ENCODE peak calls at places on chromosomes 2 and 18, in five cellular contexts. One of them, this sample, is unnamed.

GRCh38 chr18:79775441-79776221 is 22.1 kb upstream of the KCNG2 start:
- DNase-seq in suprapubic skin: peak; percentile 70
- DNase-seq in AG10803: no peak
- DNase-seq in omental fat pad: no peak
- DNase-seq in fibroblast of mammary gland: no peak
- DNase-seq in this sample: no peak

GRCh38 chr2:26685312-26685711 is 7.2 kb upstream of the KCNK3 start:
- DNase-seq in suprapubic skin: no peak
- DNase-seq in omental fat pad: no peak
- DNase-seq in AG10803: no peak
- DNase-seq in fibroblast of mammary gland: no peak
- DNase-seq in this sample: no peak

GRCh38 chr2:96913117-96913397 is 43.2 kb upstream of the SEMA4C start:
- DNase-seq in omental fat pad: no peak
- DNase-seq in suprapubic skin: no peak
- DNase-seq in fibroblast of mammary gland: no peak
- DNase-seq in AG10803: no peak
- DNase-seq in this sample: no peak

GRCh38 chr18:9719421-9719981 is 11.4 kb downstream of the RAB31 start:
- DNase-seq in omental fat pad: no peak
- DNase-seq in suprapubic skin: no peak
- DNase-seq in AG10803: peak; percentile 69
- DNase-seq in fibroblast of mammary gland: peak; percentile 91
- DNase-seq in this sample: no peak

GRCh38 chr2:126329152-126329551 is 326.8 kb upstream of the GYPC start:
- DNase-seq in suprapubic skin: no peak
- DNase-seq in AG10803: no peak
- DNase-seq in fibroblast of mammary gland: no peak
- DNase-seq in omental fat pad: no peak
- DNase-seq in this sample: no peak

GRCh38 chr2:12928197-12928596 is 211.5 kb downstream of the TRIB2 start:
- DNase-seq in omental fat pad: no peak
- DNase-seq in AG10803: peak; percentile 74
- DNase-seq in suprapubic skin: no peak
- DNase-seq in fibroblast of mammary gland: peak; percentile 80
- DNase-seq in this sample: no peak

GRCh38 chr2:160252278-160252887 is 52.3 kb upstream of the ITGB6 start:
- DNase-seq in fibroblast of mammary gland: peak; percentile 56
- DNase-seq in AG10803: peak; percentile 40
- DNase-seq in suprapubic skin: no peak
- DNase-seq in omental fat pad: no peak
- DNase-seq in this sample: no peak

GRCh38 chr18:34086370-34086769 is 138.3 kb downstream of the NOL4 start:
- DNase-seq in fibroblast of mammary gland: no peak
- DNase-seq in AG10803: no peak
- DNase-seq in omental fat pad: no peak
- DNase-seq in suprapubic skin: no peak
- DNase-seq in this sample: no peak

GRCh38 chr2:189367343-189367742 is 73.9 kb upstream of the WDR75 start:
- DNase-seq in fibroblast of mammary gland: no peak
- DNase-seq in AG10803: no peak
- DNase-seq in omental fat pad: no peak
- DNase-seq in suprapubic skin: no peak
- DNase-seq in this sample: no peak

GRCh38 chr2:130767408-130767775 is 12.1 kb downstream of the AMER3 start:
- DNase-seq in omental fat pad: no peak
- DNase-seq in suprapubic skin: no peak
- DNase-seq in AG10803: no peak
- DNase-seq in fibroblast of mammary gland: no peak
- DNase-seq in this sample: no peak
- TF ChIP-seq CTCF in omental fat pad: no peak
- TF ChIP-seq CTCF in suprapubic skin: no peak
- TF ChIP-seq CTCF in AG10803: no peak
- TF ChIP-seq CTCF in fibroblast of mammary gland: no peak
- TF ChIP-seq CTCF in this sample: no peak

GRCh38 chr2:132420776-132421175 is 4.2 kb downstream of the GPR39 start:
- DNase-seq in AG10803: no peak
- DNase-seq in fibroblast of mammary gland: no peak
- DNase-seq in omental fat pad: no peak
- DNase-seq in suprapubic skin: no peak
- DNase-seq in this sample: no peak

GRCh38 chr2:132417430-132418035 is 928 bp downstream of the GPR39 start:
- DNase-seq in AG10803: no peak
- DNase-seq in omental fat pad: no peak
- DNase-seq in fibroblast of mammary gland: no peak
- DNase-seq in suprapubic skin: no peak
- DNase-seq in this sample: no peak

GRCh38 chr2:132416080-132416911 is at the start of gene GPR39:
- DNase-seq in omental fat pad: peak; percentile 40
- DNase-seq in suprapubic skin: peak; percentile 81
- DNase-seq in fibroblast of mammary gland: peak; percentile 94
- DNase-seq in AG10803: peak; percentile 97
- DNase-seq in this sample: peak; percentile 81

GRCh38 chr2:132415256-132416079 is 1.1 kb upstream of the GPR39 start:
- DNase-seq in fibroblast of mammary gland: peak; percentile 40
- DNase-seq in omental fat pad: no peak
- DNase-seq in suprapubic skin: no peak
- DNase-seq in AG10803: peak; percentile 27
- DNase-seq in this sample: no peak

GRCh38 chr2:132416996-132417395 is 391 bp downstream of the GPR39 start:
- DNase-seq in fibroblast of mammary gland: no peak
- DNase-seq in omental fat pad: no peak
- DNase-seq in AG10803: no peak
- DNase-seq in suprapubic skin: no peak
- DNase-seq in this sample: no peak
- TF ChIP-seq CTCF in fibroblast of mammary gland: peak; percentile 1
- TF ChIP-seq CTCF in omental fat pad: no peak
- TF ChIP-seq CTCF in AG10803: peak; percentile 30
- TF ChIP-seq CTCF in suprapubic skin: no peak
- TF ChIP-seq CTCF in this sample: no peak

DNA sequence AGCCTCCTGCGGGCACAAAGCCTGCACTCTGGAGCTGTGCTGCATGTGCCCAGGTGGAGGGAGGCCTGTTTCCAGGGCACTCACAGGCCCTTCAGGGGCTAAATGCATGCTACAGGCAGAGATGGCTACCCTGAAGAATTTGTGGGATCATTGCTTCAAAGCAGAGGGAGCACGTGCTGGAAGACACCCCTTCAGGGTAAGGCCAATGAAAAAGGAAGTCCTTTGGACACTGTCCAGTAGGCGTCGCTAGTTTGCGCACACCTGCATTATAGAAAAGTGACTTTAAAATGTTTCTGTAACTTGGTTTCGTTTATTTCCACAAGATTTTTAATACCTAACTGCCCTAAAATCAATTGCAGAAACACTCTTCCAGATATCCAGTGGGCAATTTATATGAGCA is 325.3 kb downstream of the ZNF516 start:
- DNase-seq in suprapubic skin: no peak
- DNase-seq in omental fat pad: no peak
- DNase-seq in fibroblast of mammary gland: no peak
- DNase-seq in AG10803: no peak
- DNase-seq in this sample: no peak
- TF ChIP-seq CTCF in suprapubic skin: no peak
- TF ChIP-seq CTCF in omental fat pad: no peak
- TF ChIP-seq CTCF in fibroblast of mammary gland: no peak
- TF ChIP-seq CTCF in AG10803: no peak
- TF ChIP-seq CTCF in this sample: no peak

DNA sequence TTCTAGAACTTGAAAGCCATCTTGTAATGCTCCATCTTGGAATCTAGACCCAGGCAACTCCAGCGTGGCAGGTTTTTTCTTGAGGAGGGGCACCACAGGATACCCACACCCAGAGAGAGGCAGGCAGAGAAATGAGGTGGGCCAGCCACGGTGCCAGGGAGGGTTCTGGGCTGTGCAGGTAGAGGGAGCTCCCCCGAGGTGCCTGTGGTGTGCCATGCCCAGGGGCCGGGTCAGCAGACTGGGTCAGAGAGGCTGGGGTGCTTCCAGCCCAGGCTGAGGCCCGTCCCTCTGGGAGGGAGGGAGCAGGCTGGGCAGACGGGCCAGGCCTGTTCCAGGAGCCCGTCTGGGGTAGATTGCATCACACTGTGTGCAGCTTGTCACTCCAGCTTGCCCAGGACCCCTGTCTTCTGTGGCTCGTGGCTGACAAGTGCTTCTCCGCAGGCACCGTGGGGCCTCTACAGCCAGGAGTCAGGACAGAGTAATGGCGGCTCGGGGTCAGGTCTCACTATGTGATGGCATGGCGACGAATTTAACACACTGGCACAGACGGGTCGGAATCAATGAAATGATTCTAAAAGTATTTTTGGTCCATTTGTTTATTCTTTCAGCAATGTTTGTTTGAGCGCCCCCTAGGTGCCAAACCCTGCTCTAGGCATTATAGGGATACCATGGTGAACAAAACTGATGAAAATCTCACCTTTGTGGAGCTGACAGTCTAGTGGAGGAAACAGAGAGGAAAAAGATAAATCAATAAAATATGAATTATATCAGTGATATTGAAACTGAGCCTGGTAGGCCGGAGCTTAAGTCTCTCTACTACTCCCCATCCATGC is 144.0 kb downstream of the ACOXL start:
- DNase-seq in AG10803: no peak
- DNase-seq in fibroblast of mammary gland: no peak
- DNase-seq in omental fat pad: no peak
- DNase-seq in suprapubic skin: no peak
- DNase-seq in this sample: no peak
- TF ChIP-seq CTCF in AG10803: no peak
- TF ChIP-seq CTCF in fibroblast of mammary gland: peak; percentile 2
- TF ChIP-seq CTCF in omental fat pad: no peak
- TF ChIP-seq CTCF in suprapubic skin: no peak
- TF ChIP-seq CTCF in this sample: peak; percentile 35

DNA sequence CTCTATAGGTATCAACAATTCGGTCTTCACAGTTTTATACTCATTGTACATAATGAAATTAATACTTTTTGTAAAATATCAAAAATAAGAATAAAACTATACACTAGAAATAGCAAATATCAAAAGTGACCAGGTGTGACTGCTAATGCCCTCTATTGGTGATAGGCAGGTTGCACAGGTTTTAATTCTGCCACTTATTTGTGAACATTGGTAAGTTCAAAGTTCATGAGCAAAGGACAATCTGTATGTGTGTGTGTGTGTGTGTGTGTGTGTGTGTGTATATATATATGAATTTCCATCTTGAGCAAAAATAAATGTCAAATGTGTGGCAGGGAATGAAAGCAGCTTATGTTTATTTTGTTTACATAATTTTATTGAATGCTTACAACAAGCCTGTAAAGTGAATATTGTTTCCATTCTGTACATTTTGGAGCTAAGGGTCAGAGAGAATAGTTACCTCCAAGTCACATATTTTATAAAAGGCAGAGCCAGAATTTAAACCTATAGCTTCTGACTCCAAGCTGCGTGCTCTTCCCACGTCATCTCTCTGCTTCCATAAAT is 537.4 kb downstream of the CPS1 start:
- DNase-seq in AG10803: no peak
- DNase-seq in fibroblast of mammary gland: peak; percentile 9
- DNase-seq in omental fat pad: no peak
- DNase-seq in suprapubic skin: no peak
- DNase-seq in this sample: no peak
- TF ChIP-seq CTCF in AG10803: peak; percentile 8
- TF ChIP-seq CTCF in fibroblast of mammary gland: peak; percentile 38
- TF ChIP-seq CTCF in omental fat pad: no peak
- TF ChIP-seq CTCF in suprapubic skin: no peak
- TF ChIP-seq CTCF in this sample: peak; percentile 22

GRCh38 chr2:241844831-241845578 is 13.7 kb downstream of the PDCD1 start:
- DNase-seq in AG10803: no peak
- DNase-seq in omental fat pad: no peak
- DNase-seq in fibroblast of mammary gland: no peak
- DNase-seq in suprapubic skin: peak; percentile 79
- DNase-seq in this sample: no peak

GRCh38 chr2:241842620-241843211 is 16.0 kb downstream of the PDCD1 start:
- DNase-seq in AG10803: no peak
- DNase-seq in suprapubic skin: peak; percentile 89
- DNase-seq in fibroblast of mammary gland: no peak
- DNase-seq in omental fat pad: no peak
- DNase-seq in this sample: no peak

GRCh38 chr2:241843321-241844065 is 15.2 kb downstream of the PDCD1 start:
- DNase-seq in omental fat pad: no peak
- DNase-seq in AG10803: no peak
- DNase-seq in fibroblast of mammary gland: no peak
- DNase-seq in suprapubic skin: peak; percentile 76
- DNase-seq in this sample: no peak

GRCh38 chr2:241842067-241842415 is 16.7 kb downstream of the PDCD1 start:
- DNase-seq in AG10803: no peak
- DNase-seq in omental fat pad: no peak
- DNase-seq in fibroblast of mammary gland: no peak
- DNase-seq in suprapubic skin: peak; percentile 49
- DNase-seq in this sample: no peak

GRCh38 chr2:241844066-241844728 is 14.5 kb downstream of the PDCD1 start:
- DNase-seq in omental fat pad: peak; percentile 52
- DNase-seq in AG10803: peak; percentile 26
- DNase-seq in suprapubic skin: peak; percentile 86
- DNase-seq in fibroblast of mammary gland: peak; percentile 23
- DNase-seq in this sample: peak; percentile 77
- TF ChIP-seq CTCF in omental fat pad: no peak
- TF ChIP-seq CTCF in AG10803: no peak
- TF ChIP-seq CTCF in suprapubic skin: no peak
- TF ChIP-seq CTCF in fibroblast of mammary gland: no peak
- TF ChIP-seq CTCF in this sample: no peak